ENCODE peak calls at places on chromosomes 16 and 17, in four cellular contexts. X is SW480; I is stimulated activated CD4-positive, alpha-beta T cell treated with anti-CD3 and anti-CD28 coated beads, Interleukin-2, amount 100 ng/mL, for 24 hours; Z is retinal pigment epithelial cell. R is an unnamed sample.

GRCh38 chr16:19666451-19666850 is 51.6 kb downstream of the KNOP1 start:
- DNase-seq in X (no peak), I (no peak), Z (no peak), R (no peak)

GRCh38 chr16:69311533-69312388 is 611 bp downstream of the VPS4A start:
- DNase-seq in X (peak), I (peak), Z (no peak), R (peak)

GRCh38 chr17:17059301-17059890 is 17.1 kb downstream of the MPRIP start:
- DNase-seq in X (no peak), I (no peak), Z (no peak), R (no peak)

GRCh38 chr17:45335721-45336120 is 18.9 kb upstream of the MAP3K14 start:
- DNase-seq in X (no peak), I (no peak), Z (no peak), R (no peak)

GRCh38 chr16:54080524-54081008 is 206.0 kb downstream of the IRX3 start:
- DNase-seq in X (no peak), I (no peak), Z (no peak), R (no peak)

GRCh38 chr17:76145231-76146052 is 4.4 kb upstream of the FOXJ1 start:
- DNase-seq in X (no peak), I (peak), Z (no peak), R (peak)

GRCh38 chr17:77304051-77304745 is 163.4 kb downstream of the SEC14L1 start:
- DNase-seq in X (no peak), I (no peak), Z (no peak), R (no peak)

GRCh38 chr17:14744716-14745115 is 443.8 kb downstream of the HS3ST3B1 start:
- DNase-seq in X (no peak), I (no peak), Z (no peak), R (no peak)

GRCh38 chr17:40331743-40332641 is 23.0 kb downstream of the RARA start:
- DNase-seq in X (no peak), I (no peak), Z (peak), R (no peak)

GRCh38 chr16:58392215-58393137 is at the start of gene GINS3:
- DNase-seq in X (peak), I (peak), Z (peak), R (peak)

GRCh38 chr16:46889245-46889941 is 5.2 kb downstream of the GPT2 start:
- DNase-seq in X (no peak), I (no peak), Z (no peak), R (no peak)

GRCh38 chr16:54632322-54632721 is 298.3 kb upstream of the IRX5 start:
- DNase-seq in X (no peak), I (no peak), Z (no peak), R (peak)

GRCh38 chr17:77441130-77441920 is 300.6 kb downstream of the SEC14L1 start:
- DNase-seq in X (peak), I (peak), Z (no peak), R (no peak)

GRCh38 chr16:70697601-70698170 is 11.8 kb upstream of the MTSS2 start:
- DNase-seq in X (no peak), I (no peak), Z (no peak), R (no peak)

GRCh38 chr17:81722184-81723120 is 10.4 kb downstream of the SLC25A10 start:
- DNase-seq in X (no peak), I (no peak), Z (no peak), R (no peak)

GRCh38 chr16:49280022-49280741 is 1.5 kb downstream of the CBLN1 start:
- DNase-seq in X (no peak), I (no peak), Z (no peak), R (peak)